ENCODE peak calls at places on chromosomes 16 and 17, in six cellular contexts. B, P, V, X, R and O are unnamed samples.

GRCh38 chr17:78805301-78805700 is 23.2 kb upstream of the CYTH1 start:
- DNase-seq in B (no peak), P (no peak), V (no peak), R (no peak), X (no peak), O (no peak)

GRCh38 chr17:34892864-34893263 is 68.4 kb downstream of the CCT6B start:
- DNase-seq in B (peak), V (no peak), X (no peak), P (peak), R (no peak), O (peak)

GRCh38 chr16:50988441-50988840 is 162.6 kb downstream of the SALL1 start:
- DNase-seq in R (no peak), X (no peak), V (no peak), B (no peak), P (no peak), O (no peak)

GRCh38 chr16:71767060-71767900 is 41.4 kb downstream of the AP1G1 start:
- DNase-seq in B (no peak), R (no peak), V (no peak), X (no peak), P (no peak), O (no peak)

GRCh38 chr16:51290886-51291285 is 139.8 kb upstream of the SALL1 start:
- DNase-seq in P (peak), X (no peak), B (no peak), R (no peak), V (no peak), O (no peak)

GRCh38 chr16:56191807-56192643 is 736 bp downstream of the GNAO1 start:
- DNase-seq in X (no peak), B (no peak), R (no peak), V (no peak), P (peak), O (no peak)

GRCh38 chr16:67665598-67665997 is 952 bp downstream of the ENKD1 start:
- DNase-seq in P (no peak), B (no peak), V (no peak), X (no peak), R (no peak), O (no peak)

GRCh38 chr16:56072096-56072495 is 119.2 kb upstream of the GNAO1 start:
- DNase-seq in X (no peak), B (no peak), V (no peak), R (no peak), P (no peak), O (no peak)

GRCh38 chr17:42827472-42827871 is 3.4 kb upstream of the BECN1 start:
- DNase-seq in P (no peak), B (no peak), X (no peak), R (no peak), V (no peak), O (no peak)

GRCh38 chr17:61757168-61757567 is 106.2 kb downstream of the BRIP1 start:
- DNase-seq in P (no peak), R (no peak), X (no peak), V (no peak), B (no peak), O (no peak)

GRCh38 chr17:32502013-32502412 is 15.2 kb downstream of the CDK5R1 start:
- DNase-seq in P (no peak), V (no peak), B (no peak), X (no peak), R (no peak), O (no peak)

GRCh38 chr16:22183901-22184614 is 21.8 kb downstream of the SDR42E2 start:
- DNase-seq in B (no peak), V (no peak), P (peak), X (no peak), R (no peak), O (no peak)

GRCh38 chr16:48608871-48609452 is 1.0 kb downstream of the N4BP1 start:
- DNase-seq in P (no peak), B (no peak), V (no peak), X (no peak), R (no peak), O (no peak)

GRCh38 chr17:78753316-78754250 is 28.5 kb downstream of the CYTH1 start:
- DNase-seq in B (no peak), R (no peak), V (no peak), P (no peak), X (no peak), O (no peak)

GRCh38 chr17:80380068-80381061 is 34.6 kb upstream of the ENDOV start:
- DNase-seq in R (peak), X (no peak), V (no peak), B (no peak), P (no peak), O (no peak)

GRCh38 chr17:4944163-4944553 is 4.1 kb downstream of the RNF167 start:
- DNase-seq in R (no peak), B (no peak), V (no peak), X (no peak), P (peak), O (no peak)

GRCh38 chr17:19447085-19447583 is 36.1 kb downstream of the RNF112 start:
- DNase-seq in P (peak), R (peak), V (peak), B (peak), X (peak), O (peak)

GRCh38 chr16:51818342-51818944 is 667.4 kb upstream of the SALL1 start:
- DNase-seq in R (no peak), V (no peak), B (peak), P (peak), X (no peak), O (no peak)

GRCh38 chr16:85167589-85168537 is 55.6 kb upstream of the CIBAR2 start:
- DNase-seq in R (no peak), V (no peak), P (peak), X (no peak), B (no peak), O (no peak)

GRCh38 chr17:64653985-64654355 is 8.1 kb downstream of the SMURF2 start:
- DNase-seq in X (no peak), B (no peak), P (no peak), R (no peak), V (no peak), O (no peak)

GRCh38 chr16:49604602-49605001 is 231.0 kb downstream of the C16orf78 start:
- DNase-seq in X (no peak), B (no peak), P (no peak), R (no peak), V (no peak), O (no peak)

GRCh38 chr17:50575581-50576210 is 15.2 kb downstream of the CACNA1G start:
- DNase-seq in X (no peak), P (peak), V (no peak), B (no peak), R (no peak), O (no peak)

GRCh38 chr17:39231587-39232551 is 6.1 kb upstream of the STAC2 start:
- DNase-seq in P (peak), B (peak), X (no peak), V (no peak), R (peak), O (no peak)

GRCh38 chr17:77474292-77474988 is 333.7 kb downstream of the SEC14L1 start:
- DNase-seq in X (no peak), V (no peak), R (peak), B (no peak), P (no peak), O (no peak)

DNA sequence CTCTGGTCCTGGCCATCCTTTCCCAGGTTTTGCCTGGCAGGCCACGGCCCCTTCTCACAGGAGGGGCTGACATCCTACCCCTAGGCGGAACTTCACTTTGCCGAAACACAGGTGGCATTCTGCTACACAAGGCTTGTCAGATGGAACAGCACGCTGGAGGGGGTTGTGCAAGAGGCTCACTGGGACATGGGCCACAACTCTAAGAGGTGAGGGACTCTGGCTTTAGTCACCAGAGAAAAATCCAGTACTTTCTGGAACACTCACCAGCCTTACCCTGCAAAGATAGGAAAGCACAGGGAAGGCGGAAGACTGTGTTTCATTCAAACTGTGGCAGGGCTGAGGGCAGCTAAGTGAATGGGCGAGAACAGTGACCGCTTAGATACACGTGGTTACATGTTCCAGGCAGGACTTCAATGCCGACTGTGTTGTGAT is 18.3 kb downstream of the CDC42EP4 start:
- DNase-seq in X (peak), R (peak), P (no peak), V (no peak), B (no peak), O (peak)
- TF ChIP-seq POLR2AphosphoS5 in X (peak), R (peak), P (no peak), V (peak), B (no peak), O (no peak)

GRCh38 chr17:40458001-40458791 is 14.9 kb downstream of the IGFBP4 start:
- DNase-seq in P (no peak), B (no peak), V (no peak), R (peak), X (no peak), O (no peak)
- TF ChIP-seq POLR2AphosphoS5 in P (no peak), B (no peak), V (peak), R (no peak), X (no peak), O (no peak)

GRCh38 chr17:82942166-82943130 is 102.6 kb upstream of the ZNF750 start:
- DNase-seq in R (peak), V (no peak), B (no peak), X (no peak), P (no peak), O (no peak)

GRCh38 chr17:82940226-82941020 is 100.6 kb upstream of the ZNF750 start:
- DNase-seq in V (no peak), P (no peak), R (peak), X (no peak), B (no peak), O (no peak)

GRCh38 chr17:82943339-82943738 is 103.5 kb upstream of the ZNF750 start:
- DNase-seq in P (no peak), B (no peak), V (no peak), R (peak), X (no peak), O (no peak)

GRCh38 chr17:82939213-82940030 is 99.6 kb upstream of the ZNF750 start:
- DNase-seq in V (no peak), B (no peak), X (no peak), P (no peak), R (peak), O (no peak)

DNA sequence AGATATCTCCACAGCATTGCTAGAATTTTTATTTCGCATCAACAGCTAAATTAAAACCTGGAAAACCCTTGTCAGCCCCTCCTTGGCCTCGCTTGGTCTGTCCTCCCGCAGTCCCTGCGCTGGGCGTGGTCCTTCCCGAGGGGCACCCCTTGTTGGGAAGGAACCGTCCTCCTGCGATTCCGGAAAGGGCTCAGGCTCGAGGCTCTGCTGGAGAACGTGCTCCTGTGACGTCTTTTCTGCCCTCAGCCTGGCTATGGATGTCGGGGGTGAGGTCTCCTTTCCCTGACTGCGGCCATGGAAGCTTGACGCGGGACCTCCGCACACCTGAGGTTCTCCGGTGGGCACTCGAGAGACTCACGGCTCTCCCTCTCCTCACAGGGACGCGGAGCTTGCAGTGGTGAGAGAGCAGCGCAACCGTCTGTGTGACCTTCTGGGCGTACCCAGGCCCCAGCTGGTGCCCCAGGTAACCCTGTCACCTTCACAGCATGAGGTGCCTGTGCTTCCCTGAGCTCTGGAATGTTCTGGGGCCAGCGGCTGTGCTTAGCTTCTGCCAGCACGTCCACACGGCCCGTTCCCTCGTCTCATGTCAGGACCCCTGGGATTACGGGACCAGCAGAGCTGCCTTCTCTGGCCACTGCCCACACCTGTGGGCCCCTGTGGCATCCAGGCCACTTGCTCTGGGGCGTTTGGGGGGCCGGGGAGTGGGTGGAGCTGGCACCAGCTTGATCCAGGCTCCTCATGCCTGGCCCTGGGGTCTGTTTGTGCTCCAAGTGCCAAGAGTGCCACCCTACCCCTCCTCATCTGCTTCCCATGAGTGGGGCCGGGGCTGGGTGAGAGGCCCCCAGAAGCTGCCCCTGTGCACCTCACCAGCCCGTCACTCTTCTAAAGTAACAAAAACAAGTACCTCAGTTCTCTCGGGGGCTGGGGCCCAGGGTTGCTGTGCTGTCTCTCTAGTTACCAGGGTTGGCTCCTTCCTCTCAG is 101.5 kb upstream of the ZNF750 start:
- DNase-seq in X (no peak), V (no peak), P (no peak), R (peak), B (no peak), O (no peak)
- TF ChIP-seq POLR2AphosphoS5 in X (no peak), V (no peak), P (no peak), R (no peak), B (no peak), O (no peak)

DNA sequence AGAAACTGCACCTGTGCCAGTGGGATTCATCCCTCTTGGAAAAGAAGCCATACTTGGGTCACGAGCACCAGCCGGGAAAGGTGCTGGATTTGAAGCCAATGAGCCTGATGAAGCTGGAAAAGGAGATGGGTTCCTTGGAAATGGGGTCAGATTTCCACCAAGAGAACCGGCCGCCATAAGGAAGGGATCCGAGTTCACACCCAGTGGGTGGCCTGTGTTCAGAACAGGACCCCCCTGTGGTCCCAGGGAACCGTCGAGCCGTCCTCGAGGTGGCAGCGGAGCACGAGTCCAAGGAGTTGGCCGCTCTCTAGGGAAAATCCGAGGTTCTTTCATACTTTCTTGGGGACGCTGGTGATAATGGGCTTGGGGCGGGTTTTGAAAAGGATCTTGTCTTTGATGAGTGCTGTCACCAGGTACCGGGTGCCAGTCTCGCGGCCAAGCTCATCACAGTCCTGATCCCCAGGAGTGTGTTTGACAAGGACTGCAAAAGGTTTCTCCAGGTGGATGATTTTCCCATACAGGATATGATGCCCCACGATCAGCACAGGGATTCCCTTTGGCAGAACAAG is 12.2 kb downstream of the CHTF8 start:
- DNase-seq in B (no peak), V (no peak), X (no peak), P (no peak), R (no peak), O (no peak)
- TF ChIP-seq POLR2AphosphoS5 in B (no peak), V (no peak), X (no peak), P (no peak), R (no peak), O (no peak)

DNA sequence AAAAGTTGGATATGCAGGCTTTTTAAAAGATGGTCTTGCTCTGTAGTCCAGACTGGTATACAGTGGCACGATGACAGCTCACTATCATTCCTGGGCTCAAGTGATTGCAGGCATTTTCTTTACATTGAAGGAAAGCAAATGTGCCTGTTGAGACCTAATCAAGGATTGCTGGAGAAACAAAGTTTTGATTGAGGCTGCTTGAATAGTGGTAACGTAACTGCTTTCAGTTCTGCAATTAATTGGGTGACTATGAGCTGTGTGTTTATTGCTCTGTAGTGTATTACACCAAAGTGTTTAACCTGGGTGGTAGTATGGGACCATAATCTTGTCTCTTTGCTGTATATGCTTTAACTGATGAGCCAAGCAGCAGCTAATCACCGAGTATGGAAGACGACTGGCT is 2.3 kb downstream of the UBB start:
- DNase-seq in B (no peak), X (no peak), R (no peak), P (no peak), V (no peak), O (no peak)
- TF ChIP-seq POLR2AphosphoS5 in B (peak), X (no peak), R (no peak), P (no peak), V (no peak), O (peak)

GRCh38 chr16:87163637-87164036 is 153.6 kb downstream of the C16orf95 start:
- DNase-seq in B (no peak), P (no peak), R (no peak), V (no peak), X (no peak), O (no peak)

GRCh38 chr16:87156195-87156594 is 161.0 kb downstream of the C16orf95 start:
- DNase-seq in X (no peak), P (no peak), V (no peak), B (no peak), R (no peak), O (no peak)

GRCh38 chr16:87160752-87161337 is 156.3 kb downstream of the C16orf95 start:
- DNase-seq in P (no peak), B (no peak), R (no peak), X (peak), V (no peak), O (no peak)

GRCh38 chr16:87161822-87162676 is 155.1 kb downstream of the C16orf95 start:
- DNase-seq in P (no peak), R (no peak), X (no peak), B (no peak), V (no peak), O (no peak)

GRCh38 chr16:87160218-87160617 is 157.0 kb downstream of the C16orf95 start:
- DNase-seq in P (no peak), B (no peak), V (no peak), R (no peak), X (peak), O (no peak)
- TF ChIP-seq POLR2AphosphoS5 in P (no peak), B (no peak), V (no peak), R (no peak), X (no peak), O (no peak)

GRCh38 chr17:73209436-73209835 is 16.6 kb downstream of the COG1 start:
- DNase-seq in X (no peak), V (no peak), B (no peak), P (no peak), R (no peak), O (no peak)
- TF ChIP-seq POLR2AphosphoS5 in X (no peak), V (no peak), B (peak), P (no peak), R (no peak), O (no peak)